ENCODE peak calls at places on chromosome 1, in seven cellular contexts. Y is CD4-positive, alpha-beta T cell; Q is NCI-H460; M is Panc1; I is MM.1S; A is fibroblast of the conjunctiva; D is stimulated activated CD4-positive, alpha-beta T cell treated with anti-CD3 and anti-CD28 coated beads, Interleukin-2, amount 100 ng/mL, for 4 hours. F is an unnamed sample.

GRCh38 chr1:23459338-23459757 is 24.6 kb downstream of the ASAP3 start:
- DNase-seq in Y (no peak), Q (no peak), M (no peak), I (no peak), A (no peak), D (no peak), F (no peak)

GRCh38 chr1:85448358-85448757 is 16.6 kb downstream of the DDAH1 start:
- DNase-seq in Y (no peak), Q (no peak), M (no peak), I (no peak), A (no peak), D (no peak), F (peak; percentile 43)

GRCh38 chr1:15525043-15525958 is 1.3 kb upstream of the CASP9 start:
- DNase-seq in Y (no peak), Q (no peak), M (no peak), I (peak; percentile 97), A (no peak), D (peak; percentile 2), F (peak; percentile 90)

GRCh38 chr1:204468766-204469302 is 25.8 kb downstream of the PIK3C2B start:
- DNase-seq in Y (no peak), Q (no peak), M (no peak), I (no peak), A (no peak), D (no peak), F (no peak)

GRCh38 chr1:24364975-24365678 is 46.0 kb downstream of the GRHL3 start:
- DNase-seq in Y (no peak), Q (peak; percentile 68), M (peak; percentile 76), I (no peak), A (peak; percentile 78), D (no peak), F (peak; percentile 98)

GRCh38 chr1:11961230-11961629 is 19.0 kb upstream of the MFN2 start:
- DNase-seq in Y (no peak), Q (no peak), M (no peak), I (no peak), A (no peak), D (no peak), F (peak; percentile 30)

GRCh38 chr1:170239445-170239844 is 93.7 kb downstream of the NTMT2 start:
- DNase-seq in Y (no peak), Q (no peak), M (no peak), I (no peak), A (no peak), D (no peak), F (no peak)

GRCh38 chr1:16091296-16091695 is 17.8 kb upstream of the FAM131C start:
- DNase-seq in Y (no peak), Q (no peak), M (no peak), I (no peak), A (no peak), D (no peak), F (peak; percentile 62)

GRCh38 chr1:17224434-17224833 is 19.5 kb downstream of the PADI1 start:
- DNase-seq in Y (no peak), Q (no peak), M (no peak), I (no peak), A (no peak), D (no peak), F (no peak)

GRCh38 chr1:168621356-168621755 is 45.0 kb downstream of the XCL1 start:
- DNase-seq in Y (no peak), Q (no peak), M (no peak), I (no peak), A (no peak), D (no peak), F (peak; percentile 23)

GRCh38 chr1:33866286-33866685 is 2.4 kb downstream of the HMGB4 start:
- DNase-seq in Y (no peak), Q (no peak), M (no peak), I (no peak), A (no peak), D (no peak), F (no peak)

GRCh38 chr1:26362331-26362730 is 8.4 kb upstream of the CRYBG2 start:
- DNase-seq in Y (no peak), Q (no peak), M (no peak), I (no peak), A (no peak), D (no peak), F (no peak)

GRCh38 chr1:67889940-67890567 is 56.8 kb upstream of the GNG12 start:
- DNase-seq in Y (no peak), Q (peak; percentile 12), M (peak; percentile 64), I (no peak), A (peak; percentile 53), D (no peak), F (peak; percentile 58)